ENCODE peak calls at places on chromosomes 11 and 22, in five cellular contexts. I is NT2/D1; X is mucosa of descending colon; O is CD4-positive, alpha-beta memory T cell; A is suprapubic skin. L is an unnamed sample. For H3K4me1, the result is how much of the 10 kb centered on the place peaks cover.

GRCh38 chr11:33804471-33804870 is 30.2 kb upstream of the FBXO3 start:
- DNase-seq in I (no peak), X (no peak), O (no peak), A (no peak), L (no peak)

GRCh38 chr11:11279956-11280689 is 72.9 kb downstream of the CSNK2A3 start:
- DNase-seq in I (peak), X (no peak), O (no peak), A (no peak), L (no peak)

GRCh38 chr11:100397401-100397800 is 289.7 kb upstream of the ARHGAP42 start:
- DNase-seq in I (no peak), X (no peak), O (no peak), A (no peak), L (no peak)

GRCh38 chr11:135033545-135033944 is 621.5 kb upstream of the B3GAT1 start:
- DNase-seq in I (peak), X (no peak), O (no peak), A (no peak), L (no peak)

GRCh38 chr11:117220999-117221774 is 10.7 kb downstream of the PCSK7 start:
- DNase-seq in I (no peak), X (no peak), O (no peak), A (no peak), L (peak)

GRCh38 chr22:30705710-30706651 is 11.3 kb downstream of the OSBP2 start:
- DNase-seq in I (no peak), X (no peak), O (no peak), A (no peak), L (no peak)

GRCh38 chr11:130077671-130078468 is 8.2 kb downstream of the APLP2 start:
- DNase-seq in I (no peak), X (no peak), O (no peak), A (no peak), L (no peak)

GRCh38 chr11:76901144-76901543 is 40.4 kb downstream of the ACER3 start:
- DNase-seq in I (no peak), X (no peak), O (no peak), A (no peak), L (no peak)

GRCh38 chr11:46389450-46390330 is 1.9 kb downstream of the CHRM4 start:
- DNase-seq in I (peak), X (peak), O (no peak), A (peak), L (peak)

GRCh38 chr11:23359297-23359696 is 499.0 kb upstream of the CCDC179 start:
- DNase-seq in I (no peak), X (no peak), O (no peak), A (no peak), L (no peak)

GRCh38 chr22:40040927-40041326 is 46.2 kb downstream of the FAM83F start:
- DNase-seq in I (no peak), X (no peak), O (no peak), A (no peak), L (peak)

GRCh38 chr11:113670830-113671215 is 35.3 kb downstream of the TMPRSS5 start:
- DNase-seq in I (no peak), X (no peak), O (no peak), A (no peak), L (no peak)

GRCh38 chr22:46055851-46056168 is 78.8 kb upstream of the WNT7B start:
- DNase-seq in I (no peak), X (no peak), O (no peak), A (no peak), L (peak)

GRCh38 chr22:23393721-23394320 is 186.3 kb downstream of the IGLL1 start:
- DNase-seq in I (no peak), X (no peak), O (no peak), A (peak), L (no peak)

GRCh38 chr22:37457093-37457893 is 28.9 kb downstream of the MFNG start:
- DNase-seq in I (peak), X (peak), O (peak), A (peak), L (peak)

GRCh38 chr11:433641-434040 is 8.2 kb downstream of the ANO9 start:
- DNase-seq in I (no peak), X (no peak), O (no peak), A (no peak), L (peak)

GRCh38 chr22:30250039-30250565 is 3.5 kb upstream of the LIF start:
- DNase-seq in I (no peak), X (no peak), O (no peak), A (no peak), L (no peak)

GRCh38 chr11:65219930-65220213 is 38.1 kb downstream of the CAPN1 start:
- DNase-seq in I (no peak), X (no peak), O (no peak), A (no peak), L (no peak)

GRCh38 chr11:2297623-2298030 is 4.1 kb downstream of the C11orf21 start:
- DNase-seq in I (no peak), X (no peak), O (no peak), A (no peak), L (no peak)

GRCh38 chr11:96000064-96000463 is 76.2 kb upstream of the MTMR2 start:
- DNase-seq in I (no peak), X (no peak), O (no peak), A (no peak), L (no peak)
- H3K4me3 ChIP-seq in I (no peak), X (no peak), O (no peak), A (peak), L (peak)

GRCh38 chr22:26374645-26375044 is 54.4 kb upstream of the ASPHD2 start:
- DNase-seq in I (no peak), X (no peak), O (no peak), A (no peak), L (no peak)

GRCh38 chr22:26377170-26377825 is 51.8 kb upstream of the ASPHD2 start:
- DNase-seq in I (no peak), X (no peak), O (no peak), A (no peak), L (no peak)

GRCh38 chr22:26383968-26384576 is 45.0 kb upstream of the ASPHD2 start:
- DNase-seq in I (no peak), X (no peak), O (no peak), A (no peak), L (no peak)

GRCh38 chr22:26385164-26385563 is 43.9 kb upstream of the ASPHD2 start:
- DNase-seq in I (no peak), X (no peak), O (no peak), A (no peak), L (no peak)

DNA sequence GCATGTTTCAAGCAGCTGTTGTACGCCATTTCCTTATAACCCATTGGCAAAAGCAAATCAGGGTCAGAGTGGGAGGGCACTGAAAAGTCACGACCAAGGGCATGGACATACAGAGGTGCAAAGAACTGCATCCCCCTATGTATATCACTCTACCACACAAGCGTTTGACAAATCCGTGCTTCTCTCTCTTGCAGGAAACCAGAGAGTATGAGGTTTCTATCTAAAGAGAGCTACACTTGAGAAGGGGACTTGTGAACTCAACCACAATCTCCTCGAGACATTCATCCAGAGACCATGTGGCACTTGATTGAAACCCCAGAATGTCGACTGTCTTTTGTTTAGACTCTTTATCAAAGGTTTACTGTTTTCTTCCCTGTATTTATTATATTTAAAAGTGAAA is 49.0 kb upstream of the ASPHD2 start:
- DNase-seq in I (no peak), X (no peak), O (no peak), A (no peak), L (no peak)
- H3K4me1 ChIP-seq in I (under half), X (under half), O (under half), A (under half), L (under half)

GRCh38 chr11:47589504-47590025 is 3.1 kb downstream of the FAM180B start:
- DNase-seq in I (no peak), X (peak), O (no peak), A (no peak), L (peak)
- H3K4me3 ChIP-seq in I (no peak), X (no peak), O (no peak), A (peak), L (no peak)

DNA sequence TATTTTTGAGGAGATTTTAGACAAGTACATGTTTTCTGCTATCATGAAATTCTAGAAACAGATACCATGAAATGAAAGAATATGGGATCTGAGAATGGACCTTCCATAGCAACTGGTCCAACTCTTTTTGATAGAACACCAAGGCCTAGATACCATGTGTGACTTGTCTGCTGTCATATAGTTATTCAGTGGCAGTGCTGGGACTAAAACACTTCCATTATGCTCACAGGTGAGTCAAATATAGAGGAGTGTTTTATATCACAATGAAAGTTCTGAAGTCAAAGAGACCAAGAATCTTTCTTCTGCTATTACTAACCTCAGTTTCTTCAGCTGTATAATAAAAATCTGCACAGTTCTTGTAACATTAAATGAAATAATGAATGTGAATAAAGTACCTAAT is 276.9 kb downstream of the DCDC1 start:
- DNase-seq in I (no peak), X (no peak), O (no peak), A (no peak), L (no peak)
- H3K4me1 ChIP-seq in I (under half), X (under half), O (under half), A (under half), L (under half)

DNA sequence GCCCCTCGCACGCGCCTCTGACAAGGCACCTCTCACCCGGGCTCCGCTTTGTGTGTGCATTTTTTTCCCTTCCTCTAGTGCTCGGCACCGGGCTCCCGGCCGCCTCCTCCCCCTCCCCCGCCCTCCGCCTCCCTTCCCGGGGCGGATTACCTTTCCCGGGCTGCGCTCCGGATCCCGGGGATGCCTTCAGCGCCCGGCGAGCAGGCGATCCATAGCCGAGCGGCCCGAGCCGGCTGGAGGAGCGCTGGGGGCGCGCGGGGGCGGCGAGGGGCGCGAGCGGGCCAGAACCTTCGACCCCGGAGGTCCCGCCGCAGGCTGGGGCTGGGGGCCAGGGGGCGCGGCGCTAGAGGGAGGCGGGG is 282 bp downstream of the MPPED2 start:
- DNase-seq in I (no peak), X (no peak), O (no peak), A (no peak), L (peak)
- H3K4me3 ChIP-seq in I (peak), X (no peak), O (no peak), A (peak), L (peak)

DNA sequence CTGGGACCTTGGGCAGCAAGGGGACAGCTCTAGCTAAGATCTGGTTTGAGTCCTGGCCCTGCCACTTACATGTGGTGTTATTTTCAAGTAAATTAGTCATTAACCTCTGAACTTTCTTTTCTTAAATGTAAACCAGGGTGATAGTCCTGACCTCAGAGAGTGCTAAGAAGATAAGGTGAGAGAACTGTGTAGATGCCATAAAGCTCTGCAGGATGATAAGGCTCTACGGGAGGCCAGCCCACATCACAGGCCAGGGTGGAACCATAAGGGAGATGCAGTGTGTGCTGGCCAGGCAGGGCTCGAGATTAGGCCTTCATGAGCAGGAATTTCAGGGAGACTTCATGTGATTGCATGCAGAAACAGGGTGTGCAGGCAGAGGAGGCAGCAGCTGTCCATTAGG is 24.2 kb downstream of the NECTIN1 start:
- DNase-seq in I (no peak), X (no peak), O (no peak), A (no peak), L (no peak)
- H3K4me1 ChIP-seq in I (under half), X (under half), O (under half), A (half or more), L (under half)

GRCh38 chr11:73582636-73583035 is 15.3 kb downstream of the FAM168A start:
- DNase-seq in I (no peak), X (no peak), O (no peak), A (no peak), L (no peak)

GRCh38 chr11:73586791-73587190 is 11.1 kb downstream of the FAM168A start:
- DNase-seq in I (no peak), X (no peak), O (no peak), A (no peak), L (no peak)

GRCh38 chr11:73584831-73585230 is 13.1 kb downstream of the FAM168A start:
- DNase-seq in I (no peak), X (no peak), O (no peak), A (no peak), L (no peak)

GRCh38 chr11:73591050-73591449 is 6.9 kb downstream of the FAM168A start:
- DNase-seq in I (no peak), X (no peak), O (no peak), A (no peak), L (no peak)

GRCh38 chr11:73585834-73586575 is 11.9 kb downstream of the FAM168A start:
- DNase-seq in I (no peak), X (no peak), O (no peak), A (no peak), L (no peak)
- H3K4me3 ChIP-seq in I (no peak), X (no peak), O (no peak), A (no peak), L (no peak)

GRCh38 chr22:35782504-35782903 is 64.8 kb downstream of the APOL5 start:
- DNase-seq in I (no peak), X (no peak), O (no peak), A (no peak), L (no peak)

GRCh38 chr22:35784633-35785032 is 67.0 kb downstream of the APOL5 start:
- DNase-seq in I (no peak), X (no peak), O (no peak), A (no peak), L (peak)

GRCh38 chr22:35785181-35785923 is 67.7 kb downstream of the APOL5 start:
- DNase-seq in I (no peak), X (no peak), O (no peak), A (no peak), L (no peak)

GRCh38 chr22:35781898-35782297 is 64.2 kb downstream of the APOL5 start:
- DNase-seq in I (no peak), X (no peak), O (no peak), A (no peak), L (no peak)

GRCh38 chr22:35783943-35784614 is 66.4 kb downstream of the APOL5 start:
- DNase-seq in I (no peak), X (no peak), O (no peak), A (no peak), L (no peak)
- H3K4me1 ChIP-seq in I (under half), X (under half), O (under half), A (under half), L (under half)

L was measured in kidney.